ENCODE peak calls at places on chromosomes 4 and X, in ten cellular contexts. K, R, W, I, E, S, U, F, M and L are unnamed samples.

GRCh38 chr4:176400816-176401461 is 81.2 kb downstream of the SPCS3 start:
- DNase-seq in K (peak), R (peak), W (no peak), I (no peak), E (no peak), S (no peak), U (no peak), F (no peak), M (peak), L (no peak)

GRCh38 chrX:72048515-72049455 is 82.9 kb downstream of the RTL5 start:
- DNase-seq in K (no peak), R (no peak), W (no peak), I (no peak), E (no peak), S (no peak), U (peak), F (no peak), M (no peak), L (no peak)

GRCh38 chrX:72069380-72070160 is 62.1 kb downstream of the RTL5 start:
- DNase-seq in K (no peak), R (no peak), W (no peak), I (no peak), E (no peak), S (no peak), U (no peak), F (no peak), M (no peak), L (no peak)

GRCh38 chr4:66633472-66633871 is 911.8 kb downstream of the CENPC start:
- DNase-seq in K (peak), R (no peak), W (no peak), I (no peak), E (no peak), S (no peak), U (no peak), F (no peak), M (peak), L (no peak)

GRCh38 chrX:23935116-23935515 is 27.3 kb downstream of the CXorf58 start:
- DNase-seq in K (no peak), R (peak), W (no peak), I (no peak), E (no peak), S (no peak), U (no peak), F (no peak), M (no peak), L (no peak)

GRCh38 chr4:101862595-101862994 is 72.1 kb downstream of the BANK1 start:
- DNase-seq in K (no peak), R (no peak), W (no peak), I (no peak), E (no peak), S (no peak), U (no peak), F (no peak), M (no peak), L (no peak)

GRCh38 chr4:154911097-154911496 is 130.0 kb downstream of the RBM46 start:
- DNase-seq in K (no peak), R (peak), W (no peak), I (no peak), E (no peak), S (no peak), U (no peak), F (no peak), M (peak), L (no peak)

GRCh38 chr4:155758500-155759371 is at the start of gene GUCY1B1:
- DNase-seq in K (peak), R (peak), W (peak), I (peak), E (peak), S (peak), U (peak), F (peak), M (peak), L (no peak)

GRCh38 chr4:7377223-7377865 is 57.4 kb downstream of the PSAPL1 start:
- DNase-seq in K (no peak), R (no peak), W (no peak), I (no peak), E (no peak), S (no peak), U (no peak), F (no peak), M (no peak), L (no peak)

GRCh38 chrX:31266172-31267076 is 194.6 kb upstream of the FTHL17 start:
- DNase-seq in K (no peak), R (peak), W (peak), I (peak), E (peak), S (peak), U (peak), F (peak), M (peak), L (peak)

GRCh38 chrX:54029543-54030143 is 14.6 kb downstream of the PHF8 start:
- DNase-seq in K (no peak), R (no peak), W (no peak), I (no peak), E (no peak), S (peak), U (no peak), F (no peak), M (no peak), L (no peak)

GRCh38 chr4:178296669-178297068 is 854.4 kb upstream of the AGA start:
- DNase-seq in K (no peak), R (no peak), W (no peak), I (no peak), E (no peak), S (no peak), U (no peak), F (no peak), M (no peak), L (no peak)

GRCh38 chr4:48205092-48205491 is 64.5 kb downstream of the TEC start:
- DNase-seq in K (no peak), R (no peak), W (no peak), I (no peak), E (no peak), S (no peak), U (no peak), F (no peak), M (no peak), L (no peak)

GRCh38 chr4:3462790-3463415 is at the start of gene DOK7:
- DNase-seq in K (no peak), R (peak), W (no peak), I (no peak), E (no peak), S (peak), U (no peak), F (peak), M (no peak), L (no peak)

GRCh38 chr4:98970386-98970785 is 25.1 kb upstream of the METAP1 start:
- DNase-seq in K (no peak), R (no peak), W (no peak), I (no peak), E (no peak), S (no peak), U (no peak), F (no peak), M (no peak), L (no peak)

GRCh38 chrX:45696762-45697161 is 496.1 kb upstream of the DIPK2B start:
- DNase-seq in K (no peak), R (no peak), W (no peak), I (no peak), E (no peak), S (no peak), U (no peak), F (no peak), M (no peak), L (no peak)

GRCh38 chr4:114921790-114922581 is 191.4 kb downstream of the NDST4 start:
- DNase-seq in K (no peak), R (no peak), W (no peak), I (no peak), E (no peak), S (no peak), U (no peak), F (no peak), M (no peak), L (no peak)

GRCh38 chrX:31099536-31100090 is 27.8 kb upstream of the FTHL17 start:
- DNase-seq in K (no peak), R (no peak), W (no peak), I (no peak), E (no peak), S (no peak), U (peak), F (no peak), M (peak), L (no peak)

GRCh38 chr4:5899396-5899795 is 6.5 kb upstream of the CRMP1 start:
- DNase-seq in K (no peak), R (no peak), W (no peak), I (no peak), E (no peak), S (no peak), U (no peak), F (no peak), M (no peak), L (no peak)

GRCh38 chr4:75745192-75745591 is 20.8 kb downstream of the USO1 start:
- DNase-seq in K (no peak), R (peak), W (no peak), I (no peak), E (peak), S (no peak), U (no peak), F (no peak), M (peak), L (no peak)

GRCh38 chr4:36255575-36255974 is 11.3 kb upstream of the ARAP2 start:
- DNase-seq in K (no peak), R (no peak), W (no peak), I (peak), E (no peak), S (no peak), U (peak), F (no peak), M (no peak), L (peak)

GRCh38 chrX:44042124-44042523 is 68.9 kb upstream of the NDP start:
- DNase-seq in K (no peak), R (no peak), W (no peak), I (no peak), E (no peak), S (no peak), U (no peak), F (no peak), M (peak), L (no peak)

GRCh38 chr4:149923736-149924135 is 108.1 kb upstream of the IQCM start:
- DNase-seq in K (no peak), R (no peak), W (no peak), I (no peak), E (no peak), S (no peak), U (no peak), F (no peak), M (no peak), L (no peak)